ENCODE peak calls at places on chromosomes 11 and 22, in seven cellular contexts. One of them, this sample, is unnamed.

GRCh38 chr22:46117206-46118199 is 32.8 kb upstream of the PPARA start:
- DNase-seq in HTR-8/SVneo: no peak
- DNase-seq in EL: no peak
- DNase-seq in NCI-H1930: no peak
- DNase-seq in retinal pigment epithelial cell: no peak
- DNase-seq in sigmoid colon: no peak
- DNase-seq in left lobe of liver: no peak
- DNase-seq in this sample: no peak

GRCh38 chr11:63564056-63564784 is 1.0 kb upstream of the PLAAT2 start:
- DNase-seq in HTR-8/SVneo: no peak
- DNase-seq in EL: no peak
- DNase-seq in NCI-H1930: no peak
- DNase-seq in retinal pigment epithelial cell: no peak
- DNase-seq in sigmoid colon: peak; percentile 22
- DNase-seq in left lobe of liver: no peak
- DNase-seq in this sample: no peak

GRCh38 chr22:47748887-47749286 is 986.4 kb downstream of the TBC1D22A start:
- DNase-seq in HTR-8/SVneo: no peak
- DNase-seq in EL: no peak
- DNase-seq in NCI-H1930: no peak
- DNase-seq in retinal pigment epithelial cell: no peak
- DNase-seq in sigmoid colon: no peak
- DNase-seq in left lobe of liver: no peak
- DNase-seq in this sample: no peak

GRCh38 chr22:23240639-23241389 is 60.5 kb downstream of the BCR start:
- DNase-seq in HTR-8/SVneo: no peak
- DNase-seq in EL: no peak
- DNase-seq in NCI-H1930: no peak
- DNase-seq in retinal pigment epithelial cell: no peak
- DNase-seq in sigmoid colon: no peak
- DNase-seq in left lobe of liver: no peak
- DNase-seq in this sample: no peak

GRCh38 chr22:26597026-26597425 is 7.1 kb upstream of the TPST2 start:
- DNase-seq in HTR-8/SVneo: no peak
- DNase-seq in EL: no peak
- DNase-seq in NCI-H1930: no peak
- DNase-seq in retinal pigment epithelial cell: no peak
- DNase-seq in sigmoid colon: no peak
- DNase-seq in left lobe of liver: no peak
- DNase-seq in this sample: no peak

GRCh38 chr22:23237201-23237798 is 57.0 kb downstream of the BCR start:
- DNase-seq in HTR-8/SVneo: no peak
- DNase-seq in EL: no peak
- DNase-seq in NCI-H1930: no peak
- DNase-seq in retinal pigment epithelial cell: no peak
- DNase-seq in sigmoid colon: peak; percentile 82
- DNase-seq in left lobe of liver: no peak
- DNase-seq in this sample: no peak

GRCh38 chr11:115645631-115646271 is 141.5 kb upstream of the CADM1 start:
- DNase-seq in HTR-8/SVneo: no peak
- DNase-seq in EL: no peak
- DNase-seq in NCI-H1930: no peak
- DNase-seq in retinal pigment epithelial cell: no peak
- DNase-seq in sigmoid colon: no peak
- DNase-seq in left lobe of liver: no peak
- DNase-seq in this sample: no peak

GRCh38 chr11:121800704-121801516 is 315.1 kb downstream of the BLID start:
- DNase-seq in HTR-8/SVneo: no peak
- DNase-seq in EL: no peak
- DNase-seq in NCI-H1930: no peak
- DNase-seq in retinal pigment epithelial cell: peak; percentile 45
- DNase-seq in sigmoid colon: no peak
- DNase-seq in left lobe of liver: no peak
- DNase-seq in this sample: no peak

GRCh38 chr22:37230673-37231405 is 13.2 kb downstream of the RAC2 start:
- DNase-seq in HTR-8/SVneo: no peak
- DNase-seq in EL: no peak
- DNase-seq in NCI-H1930: no peak
- DNase-seq in retinal pigment epithelial cell: no peak
- DNase-seq in sigmoid colon: no peak
- DNase-seq in left lobe of liver: no peak
- DNase-seq in this sample: no peak

GRCh38 chr22:50621948-50622722 is 5.8 kb downstream of the ARSA start:
- DNase-seq in HTR-8/SVneo: no peak
- DNase-seq in EL: no peak
- DNase-seq in NCI-H1930: peak; percentile 58
- DNase-seq in retinal pigment epithelial cell: no peak
- DNase-seq in sigmoid colon: no peak
- DNase-seq in left lobe of liver: no peak
- DNase-seq in this sample: no peak

GRCh38 chr11:95296621-95297025 is 65.6 kb upstream of the SESN3 start:
- DNase-seq in HTR-8/SVneo: no peak
- DNase-seq in EL: no peak
- DNase-seq in NCI-H1930: no peak
- DNase-seq in retinal pigment epithelial cell: no peak
- DNase-seq in sigmoid colon: no peak
- DNase-seq in left lobe of liver: no peak
- DNase-seq in this sample: no peak

GRCh38 chr11:130677486-130678153 is 229.2 kb downstream of the ADAMTS15 start:
- DNase-seq in HTR-8/SVneo: peak; percentile 68
- DNase-seq in EL: peak; percentile 95
- DNase-seq in NCI-H1930: no peak
- DNase-seq in retinal pigment epithelial cell: peak; percentile 90
- DNase-seq in sigmoid colon: no peak
- DNase-seq in left lobe of liver: no peak
- DNase-seq in this sample: peak; percentile 98

GRCh38 chr11:62925745-62926668 is 4.8 kb upstream of the CHRM1 start:
- DNase-seq in HTR-8/SVneo: no peak
- DNase-seq in EL: no peak
- DNase-seq in NCI-H1930: no peak
- DNase-seq in retinal pigment epithelial cell: no peak
- DNase-seq in sigmoid colon: no peak
- DNase-seq in left lobe of liver: no peak
- DNase-seq in this sample: no peak

GRCh38 chr11:70799386-70799785 is 401.1 kb downstream of the CTTN start:
- DNase-seq in HTR-8/SVneo: no peak
- DNase-seq in EL: peak; percentile 3
- DNase-seq in NCI-H1930: no peak
- DNase-seq in retinal pigment epithelial cell: no peak
- DNase-seq in sigmoid colon: no peak
- DNase-seq in left lobe of liver: no peak
- DNase-seq in this sample: no peak

GRCh38 chr11:132453411-132453810 is 1078.9 kb downstream of the OPCML start:
- DNase-seq in HTR-8/SVneo: no peak
- DNase-seq in EL: peak; percentile 9
- DNase-seq in NCI-H1930: no peak
- DNase-seq in retinal pigment epithelial cell: no peak
- DNase-seq in sigmoid colon: no peak
- DNase-seq in left lobe of liver: no peak
- DNase-seq in this sample: no peak

GRCh38 chr22:25404556-25404922 is 159.9 kb upstream of the GRK3 start:
- DNase-seq in HTR-8/SVneo: no peak
- DNase-seq in EL: peak; percentile 11
- DNase-seq in NCI-H1930: no peak
- DNase-seq in retinal pigment epithelial cell: no peak
- DNase-seq in sigmoid colon: peak; percentile 61
- DNase-seq in left lobe of liver: peak; percentile 53
- DNase-seq in this sample: no peak

GRCh38 chr22:46827781-46828180 is 65.3 kb downstream of the TBC1D22A start:
- DNase-seq in HTR-8/SVneo: no peak
- DNase-seq in EL: peak; percentile 10
- DNase-seq in NCI-H1930: no peak
- DNase-seq in retinal pigment epithelial cell: no peak
- DNase-seq in sigmoid colon: no peak
- DNase-seq in left lobe of liver: no peak
- DNase-seq in this sample: no peak

GRCh38 chr11:47980907-47981621 is 705 bp downstream of the PTPRJ start:
- DNase-seq in HTR-8/SVneo: peak; percentile 52
- DNase-seq in EL: peak; percentile 59
- DNase-seq in NCI-H1930: peak; percentile 17
- DNase-seq in retinal pigment epithelial cell: no peak
- DNase-seq in sigmoid colon: peak; percentile 67
- DNase-seq in left lobe of liver: peak; percentile 62
- DNase-seq in this sample: no peak

GRCh38 chr22:26585104-26585790 is 4.7 kb downstream of the TPST2 start:
- DNase-seq in HTR-8/SVneo: peak; percentile 60
- DNase-seq in EL: peak; percentile 98
- DNase-seq in NCI-H1930: no peak
- DNase-seq in retinal pigment epithelial cell: peak; percentile 69
- DNase-seq in sigmoid colon: peak; percentile 60
- DNase-seq in left lobe of liver: peak; percentile 83
- DNase-seq in this sample: peak; percentile 58

GRCh38 chr11:122363306-122363705 is 247.3 kb upstream of the BLID start:
- DNase-seq in HTR-8/SVneo: no peak
- DNase-seq in EL: no peak
- DNase-seq in NCI-H1930: no peak
- DNase-seq in retinal pigment epithelial cell: no peak
- DNase-seq in sigmoid colon: no peak
- DNase-seq in left lobe of liver: no peak
- DNase-seq in this sample: no peak

GRCh38 chr11:37449146-37449545 is 851.1 kb upstream of the RAG2 start:
- DNase-seq in HTR-8/SVneo: peak; percentile 9
- DNase-seq in EL: peak; percentile 68
- DNase-seq in NCI-H1930: peak; percentile 32
- DNase-seq in retinal pigment epithelial cell: peak; percentile 8
- DNase-seq in sigmoid colon: no peak
- DNase-seq in left lobe of liver: peak; percentile 57
- DNase-seq in this sample: peak; percentile 53

GRCh38 chr11:128714881-128715280 is 21.0 kb downstream of the FLI1 start:
- DNase-seq in HTR-8/SVneo: no peak
- DNase-seq in EL: peak; percentile 99
- DNase-seq in NCI-H1930: no peak
- DNase-seq in retinal pigment epithelial cell: peak; percentile 85
- DNase-seq in sigmoid colon: no peak
- DNase-seq in left lobe of liver: no peak
- DNase-seq in this sample: peak; percentile 99

GRCh38 chr11:60769811-60770210 is 13.1 kb downstream of the MS4A15 start:
- DNase-seq in HTR-8/SVneo: no peak
- DNase-seq in EL: no peak
- DNase-seq in NCI-H1930: no peak
- DNase-seq in retinal pigment epithelial cell: no peak
- DNase-seq in sigmoid colon: no peak
- DNase-seq in left lobe of liver: no peak
- DNase-seq in this sample: no peak

GRCh38 chr11:61104963-61105362 is 2.7 kb downstream of the CD5 start:
- DNase-seq in HTR-8/SVneo: no peak
- DNase-seq in EL: no peak
- DNase-seq in NCI-H1930: no peak
- DNase-seq in retinal pigment epithelial cell: no peak
- DNase-seq in sigmoid colon: peak; percentile 51
- DNase-seq in left lobe of liver: no peak
- DNase-seq in this sample: no peak

GRCh38 chr11:75279273-75279672 is 38.7 kb downstream of the TPBGL start:
- DNase-seq in HTR-8/SVneo: no peak
- DNase-seq in EL: no peak
- DNase-seq in NCI-H1930: no peak
- DNase-seq in retinal pigment epithelial cell: no peak
- DNase-seq in sigmoid colon: peak; percentile 27
- DNase-seq in left lobe of liver: no peak
- DNase-seq in this sample: peak; percentile 19

GRCh38 chr22:36911887-36912661 is 1.4 kb upstream of the CSF2RB start:
- DNase-seq in HTR-8/SVneo: no peak
- DNase-seq in EL: peak; percentile 65
- DNase-seq in NCI-H1930: no peak
- DNase-seq in retinal pigment epithelial cell: no peak
- DNase-seq in sigmoid colon: no peak
- DNase-seq in left lobe of liver: no peak
- DNase-seq in this sample: peak; percentile 58

GRCh38 chr11:62033191-62034044 is 66.0 kb upstream of the FTH1 start:
- DNase-seq in HTR-8/SVneo: peak; percentile 34
- DNase-seq in EL: peak; percentile 14
- DNase-seq in NCI-H1930: no peak
- DNase-seq in retinal pigment epithelial cell: no peak
- DNase-seq in sigmoid colon: no peak
- DNase-seq in left lobe of liver: no peak
- DNase-seq in this sample: peak; percentile 79

GRCh38 chr11:56688554-56688953 is 10.3 kb upstream of the OR9G1 start:
- DNase-seq in HTR-8/SVneo: no peak
- DNase-seq in EL: no peak
- DNase-seq in NCI-H1930: no peak
- DNase-seq in retinal pigment epithelial cell: no peak
- DNase-seq in sigmoid colon: no peak
- DNase-seq in left lobe of liver: no peak
- DNase-seq in this sample: no peak

GRCh38 chr22:33883561-33883960 is 36.7 kb downstream of the LARGE1 start:
- DNase-seq in HTR-8/SVneo: no peak
- DNase-seq in EL: no peak
- DNase-seq in NCI-H1930: no peak
- DNase-seq in retinal pigment epithelial cell: no peak
- DNase-seq in sigmoid colon: no peak
- DNase-seq in left lobe of liver: no peak
- DNase-seq in this sample: peak; percentile 78

GRCh38 chr11:612201-612960 is 3.4 kb downstream of the IRF7 start:
- DNase-seq in HTR-8/SVneo: peak; percentile 36
- DNase-seq in EL: peak; percentile 48
- DNase-seq in NCI-H1930: no peak
- DNase-seq in retinal pigment epithelial cell: no peak
- DNase-seq in sigmoid colon: no peak
- DNase-seq in left lobe of liver: peak; percentile 89
- DNase-seq in this sample: peak; percentile 16

GRCh38 chr11:2171531-2171930 is at the start of gene TH:
- DNase-seq in HTR-8/SVneo: no peak
- DNase-seq in EL: no peak
- DNase-seq in NCI-H1930: no peak
- DNase-seq in retinal pigment epithelial cell: no peak
- DNase-seq in sigmoid colon: no peak
- DNase-seq in left lobe of liver: no peak
- DNase-seq in this sample: no peak

This sample was measured in NCI-H226.